ENCODE peak calls at places on chromosome 21, in ten cellular contexts. F, L, D, K, Y, B, X, V, I and E are unnamed samples.

GRCh38 chr21:42456457-42456856 is 39.6 kb downstream of the RSPH1 start:
- DNase-seq in F (peak), L (no peak), D (no peak), K (no peak), Y (no peak), B (no peak), X (no peak), V (no peak), I (no peak), E (no peak)

GRCh38 chr21:45292399-45293213 is 4.9 kb upstream of the POFUT2 start:
- DNase-seq in F (peak), L (peak), D (peak), K (peak), Y (peak), B (peak), X (peak), V (peak), I (peak), E (peak)

GRCh38 chr21:31665397-31665796 is 5.9 kb downstream of the SOD1 start:
- DNase-seq in F (no peak), L (no peak), D (peak), K (no peak), Y (no peak), B (peak), X (peak), V (peak), I (no peak), E (no peak)

GRCh38 chr21:43308511-43309283 is 118.2 kb downstream of the SIK1 start:
- DNase-seq in F (no peak), L (no peak), D (no peak), K (no peak), Y (no peak), B (no peak), X (no peak), V (no peak), I (no peak), E (no peak)

GRCh38 chr21:26794597-26795397 is 50.4 kb downstream of the ADAMTS1 start:
- DNase-seq in F (no peak), L (no peak), D (no peak), K (no peak), Y (no peak), B (no peak), X (no peak), V (no peak), I (no peak), E (no peak)

GRCh38 chr21:39537571-39537970 is 75.2 kb upstream of the B3GALT5 start:
- DNase-seq in F (no peak), L (no peak), D (no peak), K (no peak), Y (no peak), B (no peak), X (no peak), V (no peak), I (no peak), E (peak)

GRCh38 chr21:45076245-45076661 is 1.9 kb downstream of the ADARB1 start:
- DNase-seq in F (peak), L (no peak), D (no peak), K (no peak), Y (peak), B (no peak), X (no peak), V (no peak), I (no peak), E (no peak)

GRCh38 chr21:16588433-16588860 is 858.7 kb downstream of the USP25 start:
- DNase-seq in F (peak), L (peak), D (peak), K (no peak), Y (peak), B (peak), X (no peak), V (no peak), I (no peak), E (no peak)

GRCh38 chr21:35208810-35209517 is 159.9 kb upstream of the RUNX1 start:
- DNase-seq in F (no peak), L (no peak), D (no peak), K (no peak), Y (peak), B (no peak), X (no peak), V (no peak), I (no peak), E (no peak)

GRCh38 chr21:34968414-34969333 is 80.4 kb downstream of the RUNX1 start:
- DNase-seq in F (no peak), L (no peak), D (no peak), K (no peak), Y (no peak), B (no peak), X (no peak), V (no peak), I (no peak), E (no peak)

GRCh38 chr21:25421327-25422028 is 185.8 kb downstream of the MRPL39 start:
- DNase-seq in F (peak), L (no peak), D (peak), K (peak), Y (peak), B (peak), X (peak), V (peak), I (peak), E (peak)

GRCh38 chr21:36654341-36654740 is 44.6 kb upstream of the SIM2 start:
- DNase-seq in F (no peak), L (no peak), D (no peak), K (no peak), Y (no peak), B (no peak), X (no peak), V (no peak), I (no peak), E (no peak)

GRCh38 chr21:45340515-45340914 is 52.8 kb upstream of the POFUT2 start:
- DNase-seq in F (no peak), L (no peak), D (no peak), K (no peak), Y (no peak), B (no peak), X (no peak), V (no peak), I (no peak), E (no peak)

GRCh38 chr21:17725339-17725738 is 93.8 kb downstream of the C21orf91 start:
- DNase-seq in F (no peak), L (peak), D (no peak), K (no peak), Y (no peak), B (no peak), X (no peak), V (no peak), I (no peak), E (no peak)

GRCh38 chr21:33027401-33028185 is 1.9 kb downstream of the OLIG2 start:
- DNase-seq in F (peak), L (no peak), D (no peak), K (no peak), Y (no peak), B (no peak), X (no peak), V (no peak), I (no peak), E (no peak)

GRCh38 chr21:36186506-36187399 is 30.1 kb downstream of the DOP1B start:
- DNase-seq in F (peak), L (no peak), D (no peak), K (no peak), Y (no peak), B (no peak), X (no peak), V (no peak), I (no peak), E (no peak)